ENCODE peak calls at places on chromosomes 5 and 9, in nine cellular contexts. One of them, this sample, is unnamed.

GRCh38 chr5:14946813-14947640 is 75.4 kb upstream of the ANKH start:
- DNase-seq in pancreas: no peak
- DNase-seq in mammary epithelial cell: peak
- DNase-seq in mucosa of descending colon: no peak
- DNase-seq in choroid plexus epithelial cell: peak
- DNase-seq in prostate gland: peak
- DNase-seq in heart right ventricle: peak
- DNase-seq in IMR-90: no peak
- DNase-seq in cardiac muscle cell: peak
- DNase-seq in this sample: no peak

GRCh38 chr9:95462419-95463121 is 54.2 kb downstream of the PTCH1 start:
- DNase-seq in pancreas: no peak
- DNase-seq in mammary epithelial cell: peak
- DNase-seq in mucosa of descending colon: peak
- DNase-seq in choroid plexus epithelial cell: peak
- DNase-seq in prostate gland: peak
- DNase-seq in heart right ventricle: peak
- DNase-seq in IMR-90: peak
- DNase-seq in cardiac muscle cell: peak
- DNase-seq in this sample: peak

GRCh38 chr5:128782446-128782845 is 182.8 kb upstream of the SLC27A6 start:
- DNase-seq in pancreas: no peak
- DNase-seq in mammary epithelial cell: peak
- DNase-seq in mucosa of descending colon: peak
- DNase-seq in choroid plexus epithelial cell: peak
- DNase-seq in prostate gland: peak
- DNase-seq in heart right ventricle: peak
- DNase-seq in IMR-90: peak
- DNase-seq in cardiac muscle cell: peak
- DNase-seq in this sample: peak

GRCh38 chr5:18329346-18329745 is 695.1 kb downstream of the TAF11L14 start:
- DNase-seq in pancreas: no peak
- DNase-seq in mammary epithelial cell: no peak
- DNase-seq in mucosa of descending colon: no peak
- DNase-seq in choroid plexus epithelial cell: peak
- DNase-seq in prostate gland: no peak
- DNase-seq in heart right ventricle: no peak
- DNase-seq in IMR-90: no peak
- DNase-seq in cardiac muscle cell: no peak
- DNase-seq in this sample: peak

GRCh38 chr5:26482817-26483375 is 555.5 kb downstream of the CDH9 start:
- DNase-seq in pancreas: no peak
- DNase-seq in mammary epithelial cell: no peak
- DNase-seq in mucosa of descending colon: no peak
- DNase-seq in choroid plexus epithelial cell: peak
- DNase-seq in prostate gland: no peak
- DNase-seq in heart right ventricle: no peak
- DNase-seq in IMR-90: no peak
- DNase-seq in cardiac muscle cell: no peak
- DNase-seq in this sample: peak

GRCh38 chr5:42057254-42057690 is 132.2 kb downstream of the FBXO4 start:
- DNase-seq in pancreas: peak
- DNase-seq in mammary epithelial cell: peak
- DNase-seq in mucosa of descending colon: no peak
- DNase-seq in choroid plexus epithelial cell: peak
- DNase-seq in prostate gland: peak
- DNase-seq in heart right ventricle: peak
- DNase-seq in IMR-90: peak
- DNase-seq in cardiac muscle cell: peak
- DNase-seq in this sample: peak

GRCh38 chr5:32277782-32278181 is 35.0 kb downstream of the MTMR12 start:
- DNase-seq in pancreas: no peak
- DNase-seq in mammary epithelial cell: no peak
- DNase-seq in mucosa of descending colon: no peak
- DNase-seq in choroid plexus epithelial cell: no peak
- DNase-seq in prostate gland: no peak
- DNase-seq in heart right ventricle: no peak
- DNase-seq in IMR-90: no peak
- DNase-seq in cardiac muscle cell: no peak
- DNase-seq in this sample: no peak

GRCh38 chr5:36369092-36369737 is 67.5 kb upstream of the RANBP3L start:
- DNase-seq in pancreas: no peak
- DNase-seq in mammary epithelial cell: peak
- DNase-seq in mucosa of descending colon: no peak
- DNase-seq in choroid plexus epithelial cell: peak
- DNase-seq in prostate gland: peak
- DNase-seq in heart right ventricle: no peak
- DNase-seq in IMR-90: peak
- DNase-seq in cardiac muscle cell: peak
- DNase-seq in this sample: peak

GRCh38 chr5:139470821-139471300 is at the start of gene SMIM33:
- DNase-seq in pancreas: no peak
- DNase-seq in mammary epithelial cell: no peak
- DNase-seq in mucosa of descending colon: peak
- DNase-seq in choroid plexus epithelial cell: no peak
- DNase-seq in prostate gland: no peak
- DNase-seq in heart right ventricle: no peak
- DNase-seq in IMR-90: no peak
- DNase-seq in cardiac muscle cell: no peak
- DNase-seq in this sample: no peak

GRCh38 chr9:122088880-122089567 is 4.1 kb downstream of the TTLL11 start:
- DNase-seq in pancreas: no peak
- DNase-seq in mammary epithelial cell: no peak
- DNase-seq in mucosa of descending colon: no peak
- DNase-seq in choroid plexus epithelial cell: no peak
- DNase-seq in prostate gland: no peak
- DNase-seq in heart right ventricle: no peak
- DNase-seq in IMR-90: no peak
- DNase-seq in cardiac muscle cell: no peak
- DNase-seq in this sample: no peak

GRCh38 chr9:122090981-122091380 is 2.1 kb downstream of the TTLL11 start:
- DNase-seq in pancreas: no peak
- DNase-seq in mammary epithelial cell: no peak
- DNase-seq in mucosa of descending colon: no peak
- DNase-seq in choroid plexus epithelial cell: no peak
- DNase-seq in prostate gland: no peak
- DNase-seq in heart right ventricle: no peak
- DNase-seq in IMR-90: no peak
- DNase-seq in cardiac muscle cell: no peak
- DNase-seq in this sample: no peak

GRCh38 chr9:122091682-122092592 is 1.2 kb downstream of the TTLL11 start:
- DNase-seq in pancreas: no peak
- DNase-seq in mammary epithelial cell: no peak
- DNase-seq in mucosa of descending colon: no peak
- DNase-seq in choroid plexus epithelial cell: no peak
- DNase-seq in prostate gland: no peak
- DNase-seq in heart right ventricle: no peak
- DNase-seq in IMR-90: no peak
- DNase-seq in cardiac muscle cell: no peak
- DNase-seq in this sample: no peak

GRCh38 chr9:122092611-122093506 is at the start of gene TTLL11:
- DNase-seq in pancreas: peak
- DNase-seq in mammary epithelial cell: peak
- DNase-seq in mucosa of descending colon: peak
- DNase-seq in choroid plexus epithelial cell: peak
- DNase-seq in prostate gland: peak
- DNase-seq in heart right ventricle: peak
- DNase-seq in IMR-90: peak
- DNase-seq in cardiac muscle cell: peak
- DNase-seq in this sample: peak

DNA sequence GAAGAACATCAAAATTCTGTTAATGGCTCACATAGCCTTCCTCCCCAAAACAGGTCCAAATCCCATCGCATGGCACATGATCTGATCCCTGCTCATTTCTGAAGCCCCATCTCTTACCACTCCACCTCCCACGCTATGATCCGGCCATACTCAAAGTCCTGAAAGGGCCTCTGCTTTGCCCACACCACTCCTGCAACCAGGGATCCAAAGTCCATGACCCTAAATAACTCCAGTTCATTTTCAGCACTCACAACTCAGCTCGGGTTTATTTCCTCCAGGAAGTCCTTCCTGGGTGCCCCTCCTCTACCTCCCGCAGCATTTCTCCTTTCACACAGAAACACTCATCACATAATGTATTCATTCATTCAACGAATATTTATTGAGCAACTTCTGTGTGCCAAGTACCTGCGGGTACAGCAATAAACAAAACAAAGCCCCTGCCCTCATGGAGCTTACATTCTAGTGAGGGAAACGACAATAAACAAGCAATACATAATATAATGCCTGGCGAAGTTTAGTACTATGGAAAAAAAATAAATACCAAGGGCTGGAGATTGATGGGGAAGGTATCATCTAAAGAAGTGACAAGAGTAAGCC is 2.7 kb downstream of the TTLL11 start:
- DNase-seq in pancreas: no peak
- DNase-seq in mammary epithelial cell: no peak
- DNase-seq in mucosa of descending colon: no peak
- DNase-seq in choroid plexus epithelial cell: no peak
- DNase-seq in prostate gland: no peak
- DNase-seq in heart right ventricle: no peak
- DNase-seq in IMR-90: no peak
- DNase-seq in cardiac muscle cell: no peak
- DNase-seq in this sample: no peak
- H3K4me3 ChIP-seq in pancreas: no peak
- H3K4me3 ChIP-seq in mammary epithelial cell: no peak
- H3K4me3 ChIP-seq in mucosa of descending colon: no peak
- H3K4me3 ChIP-seq in choroid plexus epithelial cell: no peak
- H3K4me3 ChIP-seq in prostate gland: no peak
- H3K4me3 ChIP-seq in heart right ventricle: no peak
- H3K4me3 ChIP-seq in IMR-90: no peak
- H3K4me3 ChIP-seq in cardiac muscle cell: no peak
- H3K4me3 ChIP-seq in this sample: no peak

DNA sequence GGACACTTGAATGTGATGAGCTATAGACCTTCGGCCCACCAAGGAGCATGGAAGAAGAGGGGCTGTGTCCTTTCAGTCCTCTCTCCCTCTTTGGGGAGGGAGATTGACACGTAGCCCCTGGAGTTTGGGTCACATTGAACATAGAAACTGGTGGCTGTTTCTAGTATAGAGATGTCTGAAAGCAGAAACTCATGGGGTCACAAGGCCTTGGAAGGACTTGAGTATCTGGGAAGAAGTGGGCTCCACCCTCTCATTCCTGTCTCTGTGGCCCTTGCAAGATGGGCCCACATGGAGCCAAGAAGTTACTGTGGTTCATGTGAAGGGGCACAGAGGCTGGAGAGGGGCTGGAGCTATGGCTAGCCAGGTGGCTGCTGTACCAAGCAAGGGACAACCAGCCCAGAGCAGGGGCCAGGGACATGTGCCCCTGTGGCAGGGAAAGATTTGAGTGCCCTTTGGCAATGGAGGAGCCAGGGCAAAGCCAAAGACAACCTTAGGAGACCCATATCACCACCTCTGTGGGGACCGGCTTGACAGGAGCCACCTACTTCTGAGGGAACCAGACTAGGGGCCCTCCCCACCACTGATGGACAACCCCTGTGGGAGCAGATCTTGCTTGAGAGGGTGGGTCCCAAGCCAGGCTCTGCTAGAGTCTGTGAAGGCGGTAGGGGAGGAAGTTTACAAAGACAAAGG is 12.8 kb upstream of the ANGPTL2 start:
- DNase-seq in pancreas: peak
- DNase-seq in mammary epithelial cell: no peak
- DNase-seq in mucosa of descending colon: no peak
- DNase-seq in choroid plexus epithelial cell: no peak
- DNase-seq in prostate gland: no peak
- DNase-seq in heart right ventricle: no peak
- DNase-seq in IMR-90: no peak
- DNase-seq in cardiac muscle cell: no peak
- DNase-seq in this sample: no peak
- TF ChIP-seq CTCF in pancreas: no peak
- TF ChIP-seq CTCF in mammary epithelial cell: no peak
- TF ChIP-seq CTCF in mucosa of descending colon: no peak
- TF ChIP-seq CTCF in choroid plexus epithelial cell: no peak
- TF ChIP-seq CTCF in prostate gland: no peak
- TF ChIP-seq CTCF in heart right ventricle: no peak
- TF ChIP-seq CTCF in IMR-90: no peak
- TF ChIP-seq CTCF in cardiac muscle cell: no peak
- TF ChIP-seq CTCF in this sample: no peak

DNA sequence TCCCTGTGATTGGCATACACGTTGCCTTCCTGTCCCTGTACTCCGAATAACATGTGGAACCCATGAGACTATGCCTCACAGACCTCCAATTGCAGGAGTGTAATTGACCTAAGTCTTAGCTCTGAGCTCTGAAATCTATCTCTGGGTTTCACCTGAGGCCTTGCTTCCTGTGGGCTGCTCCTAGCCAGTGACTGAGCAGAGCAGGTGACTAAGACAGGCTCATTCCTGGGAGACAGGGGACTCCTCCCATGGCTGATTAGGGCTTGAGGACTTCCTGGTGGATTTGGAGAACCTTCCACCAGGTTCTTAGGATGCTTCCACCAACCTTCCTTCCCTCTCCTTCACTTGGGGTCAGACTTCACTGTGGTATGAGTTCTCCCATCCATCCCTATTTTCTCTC is 22.3 kb upstream of the MIER3 start:
- DNase-seq in pancreas: no peak
- DNase-seq in mammary epithelial cell: no peak
- DNase-seq in mucosa of descending colon: no peak
- DNase-seq in choroid plexus epithelial cell: no peak
- DNase-seq in prostate gland: no peak
- DNase-seq in heart right ventricle: no peak
- DNase-seq in IMR-90: no peak
- DNase-seq in cardiac muscle cell: no peak
- DNase-seq in this sample: no peak
- H3K4me3 ChIP-seq in pancreas: no peak
- H3K4me3 ChIP-seq in mammary epithelial cell: no peak
- H3K4me3 ChIP-seq in mucosa of descending colon: no peak
- H3K4me3 ChIP-seq in choroid plexus epithelial cell: no peak
- H3K4me3 ChIP-seq in prostate gland: no peak
- H3K4me3 ChIP-seq in heart right ventricle: no peak
- H3K4me3 ChIP-seq in IMR-90: no peak
- H3K4me3 ChIP-seq in cardiac muscle cell: no peak
- H3K4me3 ChIP-seq in this sample: no peak

GRCh38 chr9:89178162-89179120 is at the start of gene SHC3:
- DNase-seq in pancreas: peak
- DNase-seq in mammary epithelial cell: no peak
- DNase-seq in mucosa of descending colon: no peak
- DNase-seq in choroid plexus epithelial cell: peak
- DNase-seq in prostate gland: no peak
- DNase-seq in heart right ventricle: no peak
- DNase-seq in IMR-90: peak
- DNase-seq in cardiac muscle cell: peak
- DNase-seq in this sample: peak

GRCh38 chr9:89177401-89178161 is 1.0 kb downstream of the SHC3 start:
- DNase-seq in pancreas: peak
- DNase-seq in mammary epithelial cell: no peak
- DNase-seq in mucosa of descending colon: no peak
- DNase-seq in choroid plexus epithelial cell: peak
- DNase-seq in prostate gland: no peak
- DNase-seq in heart right ventricle: no peak
- DNase-seq in IMR-90: no peak
- DNase-seq in cardiac muscle cell: peak
- DNase-seq in this sample: peak

GRCh38 chr9:89179535-89179919 is 909 bp upstream of the SHC3 start:
- DNase-seq in pancreas: no peak
- DNase-seq in mammary epithelial cell: no peak
- DNase-seq in mucosa of descending colon: no peak
- DNase-seq in choroid plexus epithelial cell: peak
- DNase-seq in prostate gland: no peak
- DNase-seq in heart right ventricle: no peak
- DNase-seq in IMR-90: peak
- DNase-seq in cardiac muscle cell: peak
- DNase-seq in this sample: peak

GRCh38 chr9:89182369-89182768 is 3.8 kb upstream of the SHC3 start:
- DNase-seq in pancreas: no peak
- DNase-seq in mammary epithelial cell: no peak
- DNase-seq in mucosa of descending colon: no peak
- DNase-seq in choroid plexus epithelial cell: no peak
- DNase-seq in prostate gland: no peak
- DNase-seq in heart right ventricle: no peak
- DNase-seq in IMR-90: no peak
- DNase-seq in cardiac muscle cell: no peak
- DNase-seq in this sample: no peak

GRCh38 chr9:89179920-89180667 is 1.5 kb upstream of the SHC3 start:
- DNase-seq in pancreas: peak
- DNase-seq in mammary epithelial cell: peak
- DNase-seq in mucosa of descending colon: peak
- DNase-seq in choroid plexus epithelial cell: peak
- DNase-seq in prostate gland: peak
- DNase-seq in heart right ventricle: peak
- DNase-seq in IMR-90: peak
- DNase-seq in cardiac muscle cell: peak
- DNase-seq in this sample: peak
- TF ChIP-seq CTCF in pancreas: no peak
- TF ChIP-seq CTCF in mammary epithelial cell: no peak
- TF ChIP-seq CTCF in mucosa of descending colon: no peak
- TF ChIP-seq CTCF in choroid plexus epithelial cell: no peak
- TF ChIP-seq CTCF in prostate gland: no peak
- TF ChIP-seq CTCF in heart right ventricle: no peak
- TF ChIP-seq CTCF in IMR-90: no peak
- TF ChIP-seq CTCF in cardiac muscle cell: no peak
- TF ChIP-seq CTCF in this sample: no peak

This sample was measured in astrocyte of the spinal cord.